ENCODE peak calls at places on chromosomes 5 and 9, in seven cellular contexts. W, B, K, S, E, J and U are unnamed samples.

GRCh38 chr5:125189451-125190051 is 443.1 kb upstream of the ZNF608 start:
- DNase-seq in J (no peak), K (no peak), B (no peak), E (no peak), W (no peak), S (no peak), U (no peak)

GRCh38 chr9:129341197-129341990 is 163.3 kb upstream of the IER5L start:
- DNase-seq in K (peak), J (no peak), E (no peak), W (no peak), S (no peak), B (no peak), U (no peak)

GRCh38 chr5:117954341-117954740 is 1034.0 kb downstream of the DTWD2 start:
- DNase-seq in B (no peak), J (no peak), S (no peak), W (no peak), E (no peak), K (no peak), U (no peak)

GRCh38 chr9:112075009-112075378 is 100.1 kb downstream of the SUSD1 start:
- DNase-seq in B (no peak), J (no peak), S (no peak), W (no peak), E (no peak), K (no peak), U (no peak)

GRCh38 chr5:102048940-102049339 is 247.1 kb downstream of the SLCO4C1 start:
- DNase-seq in S (no peak), E (no peak), B (no peak), J (no peak), K (no peak), W (no peak), U (no peak)

GRCh38 chr5:42494414-42494813 is 71.2 kb downstream of the GHR start:
- DNase-seq in K (no peak), B (no peak), J (no peak), S (peak), W (peak), E (no peak), U (no peak)

GRCh38 chr5:91541696-91542095 is 158.6 kb upstream of the ARRDC3 start:
- DNase-seq in W (peak), S (no peak), J (no peak), K (no peak), E (no peak), B (no peak), U (no peak)

GRCh38 chr9:68966496-68966944 is 47.4 kb downstream of the PRKACG start:
- DNase-seq in S (no peak), W (no peak), J (no peak), K (no peak), E (no peak), B (no peak), U (no peak)

GRCh38 chr9:129183495-129184308 is 5.6 kb upstream of the IER5L start:
- DNase-seq in J (no peak), S (peak), W (no peak), B (no peak), K (no peak), E (no peak), U (no peak)

GRCh38 chr9:96413312-96414221 is 4.6 kb downstream of the ZNF367 start:
- DNase-seq in E (no peak), S (no peak), K (no peak), J (no peak), B (no peak), W (no peak), U (peak)

GRCh38 chr5:26889810-26890209 is 148.6 kb downstream of the CDH9 start:
- DNase-seq in W (no peak), B (no peak), S (no peak), E (no peak), J (no peak), K (no peak), U (no peak)

GRCh38 chr9:137461663-137462395 is 2.7 kb upstream of the NSMF start:
- DNase-seq in B (peak), E (no peak), J (no peak), W (peak), K (peak), S (peak), U (peak)

GRCh38 chr9:81687521-81688261 is 1.7 kb downstream of the TLE1 start:
- DNase-seq in J (no peak), K (peak), E (peak), B (peak), W (peak), S (peak), U (peak)

GRCh38 chr9:7363777-7364477 is 435.7 kb downstream of the DMAC1 start:
- DNase-seq in B (no peak), K (no peak), J (no peak), W (no peak), E (no peak), S (peak), U (no peak)

GRCh38 chr5:68239485-68239884 is 23.9 kb downstream of the PIK3R1 start:
- DNase-seq in J (peak), S (peak), B (no peak), E (no peak), W (no peak), K (peak), U (peak)

GRCh38 chr9:129322022-129322621 is 144.1 kb upstream of the IER5L start:
- DNase-seq in K (peak), W (no peak), J (no peak), S (no peak), B (peak), E (no peak), U (no peak)

GRCh38 chr5:178191661-178192060 is 4.5 kb upstream of the GMCL2 start:
- DNase-seq in J (no peak), E (no peak), B (no peak), S (no peak), W (no peak), K (no peak), U (no peak)

GRCh38 chr9:18236336-18236735 is 237.6 kb upstream of the ADAMTSL1 start:
- DNase-seq in K (no peak), J (no peak), W (no peak), S (no peak), E (no peak), B (no peak), U (no peak)

GRCh38 chr9:134189475-134190231 is 25.3 kb upstream of the RNU6ATAC start:
- DNase-seq in J (no peak), S (no peak), K (peak), E (no peak), B (no peak), W (no peak), U (peak)

GRCh38 chr9:126621056-126621918 is 7.6 kb downstream of the LMX1B start:
- DNase-seq in E (no peak), J (no peak), W (no peak), S (no peak), K (peak), B (no peak), U (no peak)

GRCh38 chr5:122924203-122924602 is 78.8 kb downstream of the SNX24 start:
- DNase-seq in E (no peak), J (no peak), K (no peak), B (no peak), W (peak), S (no peak), U (no peak)

GRCh38 chr5:170552486-170553122 is 48.8 kb downstream of the KCNIP1 start:
- DNase-seq in K (peak), W (no peak), E (peak), B (no peak), S (peak), J (peak), U (peak)

GRCh38 chr5:60494144-60494543 is 205.8 kb downstream of the DEPDC1B start:
- DNase-seq in B (no peak), E (no peak), K (no peak), J (no peak), S (no peak), W (no peak), U (no peak)

GRCh38 chr5:8981496-8981895 is 564.4 kb downstream of the SEMA5A start:
- DNase-seq in K (no peak), J (no peak), B (no peak), W (no peak), S (no peak), E (no peak), U (no peak)

GRCh38 chr5:136249678-136250266 is 56.8 kb upstream of the SMIM32 start:
- DNase-seq in K (peak), B (peak), J (peak), S (peak), E (peak), W (peak), U (peak)

GRCh38 chr5:124773291-124774001 is 27.0 kb upstream of the ZNF608 start:
- DNase-seq in B (no peak), J (no peak), W (no peak), K (no peak), E (no peak), S (no peak), U (no peak)

GRCh38 chr5:95995947-95996489 is 34.4 kb upstream of the ELL2 start:
- DNase-seq in E (no peak), S (no peak), J (no peak), K (no peak), B (no peak), W (no peak), U (no peak)

GRCh38 chr9:4547016-4547415 is 56.7 kb downstream of the SLC1A1 start:
- DNase-seq in W (no peak), E (no peak), S (peak), K (no peak), B (no peak), J (no peak), U (no peak)

GRCh38 chr5:84091400-84091799 is 293.3 kb downstream of the EDIL3 start:
- DNase-seq in E (no peak), S (peak), B (no peak), K (no peak), J (no peak), W (no peak), U (no peak)

GRCh38 chr5:136212252-136212721 is 19.3 kb upstream of the SMIM32 start:
- DNase-seq in B (peak), S (peak), E (peak), J (peak), K (peak), W (peak), U (peak)

GRCh38 chr5:159601216-159601615 is 270.9 kb upstream of the IL12B start:
- DNase-seq in B (no peak), E (no peak), J (no peak), K (no peak), S (no peak), W (no peak), U (no peak)

GRCh38 chr5:27590503-27590902 is 552.1 kb upstream of the CDH9 start:
- DNase-seq in E (no peak), S (no peak), W (no peak), J (no peak), B (peak), K (peak), U (peak)

GRCh38 chr5:15574806-15575205 is 74.8 kb downstream of the FBXL7 start:
- DNase-seq in E (no peak), B (no peak), K (no peak), S (no peak), J (no peak), W (no peak), U (no peak)

GRCh38 chr5:54881286-54882005 is 103.9 kb downstream of the ESM1 start:
- DNase-seq in J (no peak), B (no peak), W (peak), E (no peak), S (no peak), K (no peak), U (no peak)

GRCh38 chr9:82961504-82962125 is 101.3 kb downstream of the RASEF start:
- DNase-seq in B (peak), E (peak), W (peak), K (peak), S (peak), J (peak), U (peak)

GRCh38 chr5:172770675-172771438 is at the start of gene DUSP1:
- DNase-seq in K (peak), J (no peak), S (peak), W (peak), E (peak), B (peak), U (peak)
- TF ChIP-seq CTCF in K (peak), J (peak), S (peak), W (no peak), E (peak), B (peak), U (peak)

GRCh38 chr5:168238422-168238821 is 53.0 kb upstream of the WWC1 start:
- DNase-seq in E (no peak), W (no peak), S (no peak), B (no peak), K (no peak), J (no peak), U (no peak)

GRCh38 chr5:168228668-168229067 is 62.8 kb upstream of the WWC1 start:
- DNase-seq in E (no peak), W (no peak), S (no peak), B (no peak), K (no peak), J (no peak), U (no peak)

GRCh38 chr5:168239325-168239724 is 52.1 kb upstream of the WWC1 start:
- DNase-seq in K (no peak), B (no peak), S (no peak), E (no peak), W (no peak), J (no peak), U (no peak)

DNA sequence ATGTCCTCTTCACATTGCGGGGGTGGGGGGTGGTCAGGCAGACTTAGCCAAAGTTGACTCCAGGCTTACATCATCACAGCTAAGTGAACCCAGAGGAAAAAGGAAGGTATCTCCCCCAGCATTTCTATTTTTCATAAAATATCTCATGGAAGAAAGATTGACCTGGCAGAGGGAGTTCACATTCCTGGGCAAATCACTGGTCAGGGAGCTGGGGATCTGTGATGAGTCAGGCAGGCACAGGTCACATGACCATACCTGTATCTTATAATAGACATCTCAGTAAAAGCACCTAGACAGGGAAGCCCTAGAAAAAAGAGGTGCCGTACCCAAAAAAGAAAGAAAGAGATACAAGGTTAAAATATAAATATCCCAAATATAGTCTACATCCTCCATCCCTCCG is 57.3 kb upstream of the WWC1 start:
- DNase-seq in S (peak), E (no peak), J (no peak), B (no peak), W (peak), K (no peak), U (no peak)
- TF ChIP-seq CTCF in S (no peak), E (no peak), J (no peak), B (no peak), W (no peak), K (no peak), U (no peak)

GRCh38 chr9:35816708-35817107 is 1.9 kb upstream of the HINT2 start:
- DNase-seq in W (no peak), J (no peak), B (no peak), S (no peak), E (peak), K (no peak), U (peak)
- TF ChIP-seq CTCF in W (no peak), J (peak), B (no peak), S (no peak), E (no peak), K (no peak), U (peak)

GRCh38 chr9:91768977-91769916 is 180.8 kb downstream of the ROR2 start:
- DNase-seq in W (no peak), J (no peak), B (no peak), K (no peak), S (no peak), E (no peak), U (no peak)

GRCh38 chr9:91773166-91773565 is 176.9 kb downstream of the ROR2 start:
- DNase-seq in K (no peak), S (no peak), J (no peak), E (no peak), W (no peak), B (no peak), U (no peak)

GRCh38 chr9:91770229-91770628 is 179.8 kb downstream of the ROR2 start:
- DNase-seq in W (peak), J (no peak), S (no peak), K (no peak), E (no peak), B (no peak), U (no peak)

GRCh38 chr9:91771864-91772263 is 178.2 kb downstream of the ROR2 start:
- DNase-seq in S (no peak), B (no peak), E (no peak), W (no peak), K (no peak), J (no peak), U (no peak)

GRCh38 chr9:91771027-91771426 is 179.0 kb downstream of the ROR2 start:
- DNase-seq in E (no peak), B (no peak), S (peak), W (peak), K (no peak), J (peak), U (peak)
- TF ChIP-seq CTCF in E (peak), B (no peak), S (peak), W (peak), K (no peak), J (peak), U (no peak)

GRCh38 chr9:98263080-98263479 is 7.6 kb upstream of the TBC1D2 start:
- DNase-seq in J (no peak), S (no peak), E (no peak), K (no peak), W (no peak), B (no peak), U (no peak)

GRCh38 chr9:98260635-98261034 is 5.2 kb upstream of the TBC1D2 start:
- DNase-seq in K (no peak), J (no peak), B (no peak), W (no peak), S (no peak), E (no peak), U (no peak)

GRCh38 chr9:98262056-98262455 is 6.6 kb upstream of the TBC1D2 start:
- DNase-seq in K (no peak), J (no peak), W (no peak), B (no peak), S (no peak), E (no peak), U (no peak)

GRCh38 chr9:98264510-98264909 is 9.1 kb upstream of the TBC1D2 start:
- DNase-seq in S (no peak), J (no peak), K (no peak), E (no peak), W (no peak), B (no peak), U (no peak)

GRCh38 chr9:98263482-98264357 is 8.3 kb upstream of the TBC1D2 start:
- DNase-seq in K (peak), S (peak), B (peak), E (peak), W (peak), J (peak), U (peak)
- TF ChIP-seq CTCF in K (peak), S (peak), B (peak), E (peak), W (peak), J (peak), U (peak)

DNA sequence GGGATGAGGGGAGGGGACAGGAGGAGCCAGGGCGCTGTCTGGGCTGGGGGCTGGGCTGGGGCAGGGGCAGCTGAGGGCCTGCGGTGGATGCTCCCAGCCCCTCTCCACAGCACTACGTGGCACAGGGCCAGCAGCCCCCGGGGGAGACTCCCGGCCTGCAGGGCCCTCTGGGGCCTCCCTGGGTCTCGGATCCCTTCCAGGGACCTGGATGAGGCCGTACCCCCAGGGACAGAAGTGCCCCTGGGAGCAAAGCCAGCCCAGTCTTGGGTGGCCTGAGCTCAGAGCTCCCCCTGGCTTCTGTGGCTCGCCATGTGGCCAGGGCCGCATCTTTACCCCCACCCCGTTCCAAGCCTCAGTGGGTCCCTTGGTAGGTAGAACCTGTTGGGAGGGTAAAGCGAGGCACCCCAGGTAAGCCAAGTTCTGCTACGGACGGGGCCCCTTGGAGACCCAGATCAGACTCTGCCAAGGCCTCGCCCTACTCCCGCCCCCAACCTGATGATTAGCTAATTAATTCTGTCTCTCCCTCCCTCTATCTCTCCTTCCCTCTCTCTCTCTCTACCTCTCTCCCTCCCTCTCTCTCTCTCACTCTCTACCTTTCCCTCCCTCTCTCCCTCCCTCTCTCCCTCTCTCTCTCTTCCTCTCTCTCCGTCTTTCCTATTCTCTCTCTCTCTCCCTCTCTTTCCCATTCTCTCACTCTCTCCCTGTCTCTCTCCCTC is 24.3 kb downstream of the KCNT1 start:
- DNase-seq in J (no peak), S (no peak), K (no peak), B (no peak), W (no peak), E (no peak), U (no peak)
- TF ChIP-seq CTCF in J (peak), S (no peak), K (no peak), B (no peak), W (no peak), E (no peak), U (no peak)

GRCh38 chr5:174834081-174834480 is 109.7 kb downstream of the MSX2 start:
- DNase-seq in S (no peak), E (no peak), K (no peak), W (no peak), J (no peak), B (no peak), U (no peak)

GRCh38 chr5:174839196-174839595 is 114.8 kb downstream of the MSX2 start:
- DNase-seq in B (no peak), E (no peak), K (no peak), W (no peak), S (no peak), J (no peak), U (no peak)

GRCh38 chr5:174843263-174844250 is 119.2 kb downstream of the MSX2 start:
- DNase-seq in K (no peak), B (no peak), S (no peak), W (no peak), E (no peak), J (no peak), U (no peak)

GRCh38 chr5:174840435-174840834 is 116.1 kb downstream of the MSX2 start:
- DNase-seq in K (no peak), S (no peak), J (no peak), W (no peak), B (no peak), E (no peak), U (no peak)

GRCh38 chr5:174837919-174838902 is 113.8 kb downstream of the MSX2 start:
- DNase-seq in K (peak), J (peak), W (peak), E (peak), S (peak), B (no peak), U (peak)
- TF ChIP-seq CTCF in K (peak), J (peak), W (no peak), E (no peak), S (peak), B (no peak), U (no peak)

GRCh38 chr5:64947031-64947430 is 178.3 kb downstream of the CWC27 start:
- DNase-seq in J (no peak), K (no peak), E (no peak), W (no peak), S (peak), B (no peak), U (no peak)
- TF ChIP-seq CTCF in J (no peak), K (no peak), E (no peak), W (no peak), S (no peak), B (no peak), U (no peak)

DNA sequence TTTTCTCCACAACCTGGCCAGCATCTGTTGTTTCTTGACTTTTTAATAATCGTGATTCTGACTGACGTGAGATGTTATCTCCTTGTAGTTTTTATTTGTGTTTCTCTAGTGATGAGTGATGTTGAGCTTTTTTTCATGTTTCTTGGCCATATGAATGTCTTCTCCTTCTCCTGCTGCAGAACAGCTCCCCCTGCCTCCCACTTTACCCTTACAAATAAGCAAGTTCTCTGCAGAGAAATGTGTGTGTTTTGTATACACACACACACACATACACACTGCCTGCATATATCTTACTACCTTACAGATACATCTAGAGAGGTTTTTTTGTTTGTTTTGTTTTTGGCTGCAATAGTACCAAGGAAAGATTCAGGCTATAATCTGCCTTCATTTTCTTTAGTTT is 88.7 kb upstream of the PHF24 start:
- DNase-seq in E (no peak), K (no peak), J (no peak), W (no peak), B (no peak), S (no peak), U (no peak)
- TF ChIP-seq CTCF in E (no peak), K (no peak), J (peak), W (peak), B (no peak), S (peak), U (no peak)